ENCODE peak calls at places on chromosomes 5 and 9, in four cellular contexts. One of them, this sample, is unnamed.

GRCh38 chr5:122937914-122938313 is 92.5 kb downstream of the SNX24 start:
- DNase-seq in SK-N-SH: no peak
- DNase-seq in HepG2: no peak
- DNase-seq in GM12878: no peak
- DNase-seq in this sample: no peak

GRCh38 chr9:121634800-121635261 is 16.6 kb upstream of the DAB2IP start:
- DNase-seq in SK-N-SH: peak; percentile 86
- DNase-seq in HepG2: peak; percentile 57
- DNase-seq in GM12878: no peak
- DNase-seq in this sample: peak; percentile 63

GRCh38 chr9:80881350-80881749 is 808.0 kb downstream of the TLE1 start:
- DNase-seq in SK-N-SH: peak; percentile 22
- DNase-seq in HepG2: no peak
- DNase-seq in GM12878: no peak
- DNase-seq in this sample: no peak

GRCh38 chr5:132253008-132253441 is 4.5 kb upstream of the PDLIM4 start:
- DNase-seq in SK-N-SH: no peak
- DNase-seq in HepG2: no peak
- DNase-seq in GM12878: no peak
- DNase-seq in this sample: no peak

GRCh38 chr9:36005891-36006290 is 30.8 kb upstream of the RECK start:
- DNase-seq in SK-N-SH: no peak
- DNase-seq in HepG2: no peak
- DNase-seq in GM12878: no peak
- DNase-seq in this sample: no peak

GRCh38 chr5:18944771-18945170 is 1043.2 kb downstream of the CDH18 start:
- DNase-seq in SK-N-SH: no peak
- DNase-seq in HepG2: no peak
- DNase-seq in GM12878: no peak
- DNase-seq in this sample: no peak

GRCh38 chr5:171891150-171891549 is 105.5 kb downstream of the SMIM23 start:
- DNase-seq in SK-N-SH: no peak
- DNase-seq in HepG2: no peak
- DNase-seq in GM12878: no peak
- DNase-seq in this sample: no peak

GRCh38 chr5:126335871-126336270 is 87.3 kb upstream of the GRAMD2B start:
- DNase-seq in SK-N-SH: no peak
- DNase-seq in HepG2: no peak
- DNase-seq in GM12878: no peak
- DNase-seq in this sample: no peak

GRCh38 chr5:79955496-79956172 is 35.4 kb downstream of the MTX3 start:
- DNase-seq in SK-N-SH: no peak
- DNase-seq in HepG2: no peak
- DNase-seq in GM12878: no peak
- DNase-seq in this sample: no peak

GRCh38 chr5:139246394-139246793 is 47.1 kb upstream of the MATR3 start:
- DNase-seq in SK-N-SH: no peak
- DNase-seq in HepG2: no peak
- DNase-seq in GM12878: no peak
- DNase-seq in this sample: peak; percentile 51

GRCh38 chr9:72579880-72580570 is 58.6 kb downstream of the TMC1 start:
- DNase-seq in SK-N-SH: no peak
- DNase-seq in HepG2: no peak
- DNase-seq in GM12878: no peak
- DNase-seq in this sample: peak; percentile 17

GRCh38 chr9:130426883-130427282 is 17.9 kb upstream of the ASS1 start:
- DNase-seq in SK-N-SH: no peak
- DNase-seq in HepG2: no peak
- DNase-seq in GM12878: no peak
- DNase-seq in this sample: no peak

GRCh38 chr9:134774991-134775540 is 105.5 kb upstream of the FCN2 start:
- DNase-seq in SK-N-SH: peak; percentile 65
- DNase-seq in HepG2: no peak
- DNase-seq in GM12878: no peak
- DNase-seq in this sample: no peak

GRCh38 chr9:134773842-134774241 is 106.8 kb upstream of the FCN2 start:
- DNase-seq in SK-N-SH: no peak
- DNase-seq in HepG2: no peak
- DNase-seq in GM12878: no peak
- DNase-seq in this sample: no peak

GRCh38 chr9:134776080-134776796 is 104.4 kb upstream of the FCN2 start:
- DNase-seq in SK-N-SH: no peak
- DNase-seq in HepG2: no peak
- DNase-seq in GM12878: no peak
- DNase-seq in this sample: no peak

GRCh38 chr9:134777153-134777552 is 103.5 kb upstream of the FCN2 start:
- DNase-seq in SK-N-SH: no peak
- DNase-seq in HepG2: no peak
- DNase-seq in GM12878: no peak
- DNase-seq in this sample: no peak

DNA sequence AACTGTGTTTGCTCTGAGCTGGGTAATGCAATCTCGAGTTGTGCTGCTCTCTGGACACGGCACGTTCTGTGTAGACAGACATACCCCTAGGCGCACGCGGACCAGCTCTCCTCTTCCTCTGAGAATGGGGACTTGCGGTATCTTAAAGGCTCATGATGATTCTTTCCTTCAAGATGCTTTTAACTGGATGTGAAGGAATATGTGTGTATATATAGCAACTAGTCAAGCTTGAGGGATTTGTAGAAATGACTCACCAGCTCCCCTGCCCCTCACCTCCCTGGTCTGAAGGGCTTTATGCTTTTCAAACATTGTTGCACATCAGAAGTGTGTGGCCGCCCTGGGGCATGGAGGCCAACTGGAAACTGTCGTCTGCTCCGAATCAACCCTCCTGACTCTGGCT is 105.1 kb upstream of the FCN2 start:
- DNase-seq in SK-N-SH: no peak
- DNase-seq in HepG2: no peak
- DNase-seq in GM12878: no peak
- DNase-seq in this sample: no peak
- TF ChIP-seq NFIC in SK-N-SH: no peak
- TF ChIP-seq NFIC in HepG2: no peak
- TF ChIP-seq NFIC in GM12878: no peak
- TF ChIP-seq NFIC in this sample: no peak

GRCh38 chr5:74122175-74122574 is 496.2 kb downstream of the ARHGEF28 start:
- DNase-seq in SK-N-SH: no peak
- DNase-seq in HepG2: no peak
- DNase-seq in GM12878: no peak
- DNase-seq in this sample: no peak

GRCh38 chr5:74112372-74112875 is 486.4 kb downstream of the ARHGEF28 start:
- DNase-seq in SK-N-SH: no peak
- DNase-seq in HepG2: no peak
- DNase-seq in GM12878: no peak
- DNase-seq in this sample: no peak

GRCh38 chr5:74120585-74120984 is 494.6 kb downstream of the ARHGEF28 start:
- DNase-seq in SK-N-SH: no peak
- DNase-seq in HepG2: no peak
- DNase-seq in GM12878: no peak
- DNase-seq in this sample: no peak

GRCh38 chr5:74113987-74114386 is 488.0 kb downstream of the ARHGEF28 start:
- DNase-seq in SK-N-SH: no peak
- DNase-seq in HepG2: no peak
- DNase-seq in GM12878: no peak
- DNase-seq in this sample: no peak

GRCh38 chr5:74116266-74116665 is 490.3 kb downstream of the ARHGEF28 start:
- DNase-seq in SK-N-SH: no peak
- DNase-seq in HepG2: no peak
- DNase-seq in GM12878: no peak
- DNase-seq in this sample: no peak
- TF ChIP-seq NFIC in SK-N-SH: no peak
- TF ChIP-seq NFIC in HepG2: no peak
- TF ChIP-seq NFIC in GM12878: no peak
- TF ChIP-seq NFIC in this sample: no peak

DNA sequence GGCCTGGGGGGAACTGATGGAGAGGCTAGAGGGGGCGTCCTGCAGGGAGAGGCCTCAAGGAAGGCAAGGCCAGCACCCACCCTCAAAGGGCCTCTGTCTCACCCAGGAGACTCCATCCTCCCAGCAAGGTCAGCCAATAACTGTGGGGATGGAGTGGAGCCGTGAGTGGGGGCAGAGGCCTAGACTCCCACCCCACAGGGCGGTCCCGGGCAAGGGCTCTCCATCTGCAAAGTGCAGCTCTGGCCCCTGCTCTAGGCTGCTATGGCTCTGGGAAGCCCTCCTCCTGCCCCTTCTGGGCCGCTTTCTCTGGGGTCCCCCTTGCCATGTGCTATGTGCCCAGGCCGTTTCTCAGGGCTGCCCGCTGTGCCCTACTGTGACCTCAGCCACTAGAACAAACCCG is 14.0 kb downstream of the FPGS start:
- DNase-seq in SK-N-SH: no peak
- DNase-seq in HepG2: no peak
- DNase-seq in GM12878: no peak
- DNase-seq in this sample: no peak
- TF ChIP-seq NFIC in SK-N-SH: no peak
- TF ChIP-seq NFIC in HepG2: no peak
- TF ChIP-seq NFIC in GM12878: no peak
- TF ChIP-seq NFIC in this sample: no peak

DNA sequence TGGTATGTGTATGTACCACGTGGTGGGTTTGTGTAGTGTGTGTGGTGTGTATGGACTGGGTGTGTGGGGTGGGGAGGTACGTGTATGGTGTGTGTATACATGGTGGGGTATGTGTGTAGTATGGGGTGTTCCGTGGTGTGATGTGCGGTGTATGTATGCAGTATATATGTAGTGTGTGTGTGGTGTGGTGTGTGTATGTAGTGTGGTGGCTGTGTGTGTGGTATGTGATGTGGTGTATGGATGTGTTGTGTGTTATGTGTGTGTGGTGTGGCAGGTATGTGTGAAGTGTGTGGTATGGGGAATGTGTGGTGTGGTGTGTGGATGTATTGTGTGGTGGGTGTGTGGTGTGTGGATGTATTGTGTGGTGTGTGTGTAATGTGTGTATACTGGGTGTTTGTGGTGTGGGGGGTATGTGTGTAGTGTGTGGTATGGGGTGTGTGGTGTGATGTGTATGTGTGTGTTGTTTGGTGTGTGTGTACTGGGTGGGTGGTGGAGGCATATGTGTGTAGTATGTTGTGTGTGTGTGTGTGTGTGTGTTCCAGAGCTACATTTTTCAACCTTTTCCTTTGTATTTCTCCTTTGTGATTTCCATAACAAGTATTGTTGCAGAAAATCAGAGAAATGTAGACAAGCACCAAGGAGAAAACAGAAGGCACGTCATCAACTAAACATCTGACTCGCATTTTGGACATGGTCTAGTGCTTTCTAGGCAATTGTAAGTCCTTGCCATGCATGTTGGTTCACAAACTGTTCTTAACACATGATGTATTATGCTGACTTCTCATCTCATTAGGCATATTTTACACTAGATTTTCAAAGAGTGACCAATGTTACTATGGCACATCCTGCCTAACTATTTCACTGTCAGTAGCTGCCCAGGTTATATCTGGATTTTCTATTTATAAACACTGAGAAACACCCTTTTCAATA is 13.2 kb downstream of the SEMA4D start:
- DNase-seq in SK-N-SH: no peak
- DNase-seq in HepG2: no peak
- DNase-seq in GM12878: peak; percentile 73
- DNase-seq in this sample: no peak
- TF ChIP-seq NFIC in SK-N-SH: no peak
- TF ChIP-seq NFIC in HepG2: no peak
- TF ChIP-seq NFIC in GM12878: no peak
- TF ChIP-seq NFIC in this sample: no peak

DNA sequence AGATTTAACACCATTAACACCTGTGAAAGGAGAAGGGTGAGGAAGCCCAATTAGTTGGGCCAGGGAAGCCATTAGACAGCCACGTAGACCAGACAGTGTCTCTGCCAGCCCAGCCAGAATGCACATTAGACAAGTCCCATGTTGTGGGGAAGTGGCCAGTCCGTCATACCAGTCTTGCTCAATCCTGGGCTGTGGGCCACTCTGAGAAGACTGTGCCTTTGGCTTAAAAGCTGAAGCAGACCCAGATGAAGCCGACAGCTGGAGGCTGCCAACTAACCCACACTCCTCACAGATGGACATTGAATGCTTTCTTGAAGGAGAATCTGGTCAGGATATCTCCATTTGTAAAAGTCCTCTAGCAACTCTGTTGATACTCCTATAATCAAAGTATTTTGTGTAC is 128.5 kb downstream of the CHSY3 start:
- DNase-seq in SK-N-SH: no peak
- DNase-seq in HepG2: no peak
- DNase-seq in GM12878: no peak
- DNase-seq in this sample: no peak
- TF ChIP-seq NFIC in SK-N-SH: no peak
- TF ChIP-seq NFIC in HepG2: no peak
- TF ChIP-seq NFIC in GM12878: no peak
- TF ChIP-seq NFIC in this sample: no peak

GRCh38 chr9:98867434-98868168 is 60.1 kb downstream of the GALNT12 start:
- DNase-seq in SK-N-SH: no peak
- DNase-seq in HepG2: no peak
- DNase-seq in GM12878: no peak
- DNase-seq in this sample: peak; percentile 49
- TF ChIP-seq NFIC in SK-N-SH: peak; percentile 88
- TF ChIP-seq NFIC in HepG2: no peak
- TF ChIP-seq NFIC in GM12878: no peak
- TF ChIP-seq NFIC in this sample: peak; percentile 70

GRCh38 chr9:14321517-14322125 is 7.7 kb upstream of the NFIB start:
- DNase-seq in SK-N-SH: no peak
- DNase-seq in HepG2: no peak
- DNase-seq in GM12878: no peak
- DNase-seq in this sample: no peak
- TF ChIP-seq NFIC in SK-N-SH: no peak
- TF ChIP-seq NFIC in HepG2: no peak
- TF ChIP-seq NFIC in GM12878: no peak
- TF ChIP-seq NFIC in this sample: no peak

GRCh38 chr9:87546704-87547103 is 49.0 kb downstream of the DAPK1 start:
- DNase-seq in SK-N-SH: no peak
- DNase-seq in HepG2: peak; percentile 25
- DNase-seq in GM12878: no peak
- DNase-seq in this sample: no peak
- TF ChIP-seq NFIC in SK-N-SH: no peak
- TF ChIP-seq NFIC in HepG2: no peak
- TF ChIP-seq NFIC in GM12878: no peak
- TF ChIP-seq NFIC in this sample: no peak